ENCODE peak calls at places on chromosomes 4 and X, in six cellular contexts. T is pancreas, R is GM12878, C is upper lobe of right lung, Q is prostate gland, B is Peyer's patch. K is an unnamed sample.

GRCh38 chr4:162839814-162840213 is 326.9 kb downstream of the NAF1 start:
- DNase-seq in T (no peak), R (no peak), C (no peak), Q (no peak), B (no peak), K (peak; percentile 5)

GRCh38 chrX:147533426-147533825 is 378.3 kb upstream of the FMR1 start:
- DNase-seq in T (no peak), R (no peak), C (no peak), Q (no peak), B (no peak), K (no peak)

GRCh38 chrX:9626379-9626778 is 139.3 kb downstream of the GPR143 start:
- DNase-seq in T (no peak), R (no peak), C (no peak), Q (no peak), B (no peak), K (no peak)

GRCh38 chr4:6461301-6462165 is 10.9 kb downstream of the PPP2R2C start:
- DNase-seq in T (no peak), R (no peak), C (peak; percentile 46), Q (no peak), B (no peak), K (no peak)

GRCh38 chr4:129926936-129927335 is 831.0 kb downstream of the C4orf33 start:
- DNase-seq in T (no peak), R (no peak), C (no peak), Q (no peak), B (no peak), K (no peak)

GRCh38 chr4:180150818-180151217 is 2092.4 kb upstream of the TENM3 start:
- DNase-seq in T (no peak), R (no peak), C (no peak), Q (no peak), B (no peak), K (no peak)

GRCh38 chrX:136251042-136251991 is at the start of gene MAP7D3:
- DNase-seq in T (peak; percentile 42), R (no peak), C (peak; percentile 81), Q (peak; percentile 18), B (peak; percentile 63), K (peak; percentile 57)

GRCh38 chr4:74320559-74321118 is 12.4 kb downstream of the EPGN start:
- DNase-seq in T (peak; percentile 17), R (peak; percentile 9), C (peak; percentile 70), Q (peak; percentile 54), B (no peak), K (peak; percentile 72)

GRCh38 chr4:1403177-1403583 is 3.1 kb downstream of the NKX1-1 start:
- DNase-seq in T (peak; percentile 10), R (no peak), C (peak; percentile 40), Q (no peak), B (no peak), K (no peak)

GRCh38 chrX:35670894-35671293 is 127.2 kb upstream of the MAGEB16 start:
- DNase-seq in T (no peak), R (no peak), C (no peak), Q (no peak), B (no peak), K (no peak)

GRCh38 chr4:85246055-85246454 is 228.9 kb upstream of the ARHGAP24 start:
- DNase-seq in T (no peak), R (no peak), C (peak; percentile 60), Q (no peak), B (no peak), K (no peak)

GRCh38 chr4:32472918-32473317 is 1752.7 kb downstream of the PCDH7 start:
- DNase-seq in T (no peak), R (no peak), C (no peak), Q (no peak), B (no peak), K (no peak)

GRCh38 chr4:117477925-117478324 is 392.5 kb upstream of the TRAM1L1 start:
- DNase-seq in T (no peak), R (no peak), C (no peak), Q (no peak), B (no peak), K (no peak)

GRCh38 chr4:72935462-72935861 is 134.1 kb downstream of the COX18 start:
- DNase-seq in T (no peak), R (no peak), C (no peak), Q (no peak), B (no peak), K (no peak)

GRCh38 chr4:52588097-52588496 is 71.0 kb downstream of the USP46 start:
- DNase-seq in T (no peak), R (no peak), C (no peak), Q (no peak), B (no peak), K (peak; percentile 60)

GRCh38 chr4:15584785-15585184 is 70.4 kb downstream of the FBXL5 start:
- DNase-seq in T (no peak), R (no peak), C (no peak), Q (no peak), B (no peak), K (no peak)

GRCh38 chr4:100986360-100986868 is 360.9 kb downstream of the PPP3CA start:
- DNase-seq in T (no peak), R (no peak), C (no peak), Q (no peak), B (no peak), K (no peak)

GRCh38 chr4:41361831-41362646 is 105.3 kb downstream of the UCHL1 start:
- DNase-seq in T (no peak), R (no peak), C (no peak), Q (no peak), B (no peak), K (no peak)

GRCh38 chrX:2989565-2989964 is 16.8 kb upstream of the ARSH start:
- DNase-seq in T (no peak), R (no peak), C (no peak), Q (no peak), B (no peak), K (no peak)

GRCh38 chr4:74734995-74735394 is 59.3 kb downstream of the BTC start:
- DNase-seq in T (no peak), R (no peak), C (no peak), Q (no peak), B (no peak), K (no peak)

GRCh38 chr4:180521181-180521580 is 1722.0 kb upstream of the TENM3 start:
- DNase-seq in T (no peak), R (no peak), C (no peak), Q (no peak), B (no peak), K (no peak)

GRCh38 chr4:74092957-74093356 is 6.0 kb downstream of the CXCL2 start:
- DNase-seq in T (no peak), R (no peak), C (no peak), Q (no peak), B (no peak), K (peak; percentile 27)

GRCh38 chr4:101321481-101322042 is 25.8 kb downstream of the PPP3CA start:
- DNase-seq in T (no peak), R (no peak), C (no peak), Q (no peak), B (no peak), K (no peak)

GRCh38 chr4:188092824-188093223 is 16.6 kb downstream of the TRIML2 start:
- DNase-seq in T (no peak), R (no peak), C (no peak), Q (no peak), B (no peak), K (no peak)

GRCh38 chr4:140719022-140719421 is 37.2 kb downstream of the TBC1D9 start:
- DNase-seq in T (no peak), R (no peak), C (no peak), Q (no peak), B (no peak), K (no peak)

GRCh38 chrX:103797691-103798090 is 21.1 kb downstream of the PLP1 start:
- DNase-seq in T (no peak), R (no peak), C (no peak), Q (no peak), B (no peak), K (no peak)

GRCh38 chrX:55120767-55121358 is 32.0 kb downstream of the PAGE2 start:
- DNase-seq in T (no peak), R (no peak), C (no peak), Q (no peak), B (no peak), K (no peak)

GRCh38 chr4:14225683-14226207 is 598.2 kb upstream of the BOD1L1 start:
- DNase-seq in T (no peak), R (no peak), C (no peak), Q (no peak), B (no peak), K (no peak)

GRCh38 chr4:158622251-158622650 is 49.4 kb downstream of the C4orf46 start:
- DNase-seq in T (no peak), R (no peak), C (no peak), Q (no peak), B (no peak), K (no peak)

DNA sequence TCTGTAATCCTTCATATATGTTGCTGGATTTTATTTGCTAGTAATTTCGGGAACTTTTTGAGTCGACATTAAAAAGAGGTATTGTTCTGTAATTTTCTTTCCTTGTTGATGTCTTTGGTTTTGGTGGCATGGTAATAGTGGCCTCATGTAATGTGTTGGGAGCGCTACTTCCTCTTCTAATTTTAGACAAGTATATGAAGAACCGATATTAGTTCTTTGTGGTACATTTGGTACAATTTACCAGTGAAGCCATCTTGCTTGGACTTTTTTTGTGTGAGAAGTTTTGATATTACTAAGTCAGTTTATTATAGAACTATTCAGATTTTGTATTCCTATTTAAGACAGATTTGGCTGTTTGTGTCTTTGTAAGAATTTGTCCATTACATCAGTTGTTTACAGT is 669.2 kb upstream of the AADAT start:
- DNase-seq in T (no peak), R (no peak), C (no peak), Q (no peak), B (no peak), K (no peak)
- H3K4me1 ChIP-seq in T (no peaks in the 10 kb centered on the region), R (no peaks in the 10 kb centered on the region), C (no peaks in the 10 kb centered on the region), Q (no peaks in the 10 kb centered on the region), B (no peaks in the 10 kb centered on the region), K (no peaks in the 10 kb centered on the region)

GRCh38 chrX:44980883-44981282 is 107.9 kb downstream of the KDM6A start:
- DNase-seq in T (no peak), R (no peak), C (no peak), Q (no peak), B (no peak), K (no peak)
- H3K9me3 ChIP-seq in T (no peaks in the 10 kb centered on the region), R (peaks cover 3% of the 10 kb centered on the region), C (no peaks in the 10 kb centered on the region), Q (no peaks in the 10 kb centered on the region), B (no peaks in the 10 kb centered on the region), K (no peaks in the 10 kb centered on the region)

GRCh38 chr4:87981505-87981904 is 6.0 kb downstream of the SPP1 start:
- DNase-seq in T (no peak), R (no peak), C (no peak), Q (no peak), B (no peak), K (no peak)

GRCh38 chr4:87979810-87980209 is 4.3 kb downstream of the SPP1 start:
- DNase-seq in T (no peak), R (no peak), C (no peak), Q (no peak), B (no peak), K (no peak)

GRCh38 chr4:87977521-87978278 is 2.2 kb downstream of the SPP1 start:
- DNase-seq in T (no peak), R (no peak), C (no peak), Q (no peak), B (no peak), K (no peak)

GRCh38 chr4:87975466-87975865 is at the start of gene SPP1:
- DNase-seq in T (peak; percentile 23), R (no peak), C (no peak), Q (no peak), B (no peak), K (no peak)

GRCh38 chr4:87978656-87979055 is 3.1 kb downstream of the SPP1 start:
- DNase-seq in T (no peak), R (no peak), C (no peak), Q (no peak), B (no peak), K (no peak)
- H3K4me3 ChIP-seq in T (no peak overlapping the region), R (no peak overlapping the region), C (no peak overlapping the region), Q (no peak overlapping the region), B (no peak overlapping the region), K (no peak overlapping the region)

GRCh38 chr4:8271821-8272220 is 2.3 kb downstream of the HTRA3 start:
- DNase-seq in T (no peak), R (no peak), C (no peak), Q (no peak), B (no peak), K (no peak)
- H3K4me1 ChIP-seq in T (no peaks in the 10 kb centered on the region), R (no peaks in the 10 kb centered on the region), C (peaks cover 40% of the 10 kb centered on the region), Q (peaks cover 24% of the 10 kb centered on the region), B (no peaks in the 10 kb centered on the region), K (peaks cover 5% of the 10 kb centered on the region)